ENCODE peak calls at places on chromosomes 2 and 18, in eight cellular contexts. D, J, P, F, E, N, U and S are unnamed samples.

GRCh38 chr18:48966523-48966922 is 15.8 kb upstream of the SMAD7 start:
- DNase-seq in E (no peak), D (no peak), F (no peak), U (no peak), N (no peak), P (no peak), J (no peak), S (no peak)

GRCh38 chr18:58848685-58849084 is 16.0 kb upstream of the ZNF532 start:
- DNase-seq in D (peak), F (no peak), E (no peak), U (no peak), J (no peak), N (peak), P (no peak), S (peak)

GRCh38 chr18:57141208-57142129 is 5.4 kb upstream of the BOD1L2 start:
- DNase-seq in F (no peak), U (no peak), J (no peak), P (peak), D (no peak), E (no peak), N (no peak), S (no peak)

GRCh38 chr18:44895176-44895798 is 214.6 kb downstream of the SETBP1 start:
- DNase-seq in U (peak), N (peak), P (peak), E (peak), F (peak), J (peak), D (peak), S (no peak)

GRCh38 chr18:46497129-46497528 is 159.9 kb downstream of the LOXHD1 start:
- DNase-seq in F (no peak), P (no peak), D (no peak), U (no peak), N (no peak), E (no peak), J (peak), S (peak)

GRCh38 chr18:62717059-62717849 is 1.9 kb downstream of the PHLPP1 start:
- DNase-seq in E (peak), P (no peak), U (no peak), F (peak), D (peak), J (peak), N (peak), S (peak)

GRCh38 chr18:62386616-62387015 is 61.5 kb downstream of the TNFRSF11A start:
- DNase-seq in J (no peak), U (no peak), P (no peak), F (no peak), N (no peak), D (no peak), E (no peak), S (no peak)

GRCh38 chr2:76202866-76203265 is 492.2 kb upstream of the GCFC2 start:
- DNase-seq in P (no peak), J (no peak), N (no peak), E (no peak), F (no peak), D (no peak), U (no peak), S (no peak)

GRCh38 chr2:233451950-233452349 is 97.7 kb downstream of the DGKD start:
- DNase-seq in E (no peak), N (no peak), F (no peak), J (no peak), U (no peak), D (no peak), P (peak), S (no peak)

GRCh38 chr2:165844216-165844615 is 50.2 kb upstream of the GALNT3 start:
- DNase-seq in J (no peak), F (no peak), P (no peak), E (no peak), D (no peak), U (no peak), N (no peak), S (no peak)

GRCh38 chr18:48930926-48931325 is 19.8 kb downstream of the SMAD7 start:
- DNase-seq in P (no peak), N (no peak), E (no peak), D (no peak), U (no peak), F (no peak), J (no peak), S (no peak)

GRCh38 chr18:21191596-21192307 is 50.3 kb upstream of the GREB1L start:
- DNase-seq in U (peak), J (peak), N (peak), P (peak), D (peak), F (peak), E (peak), S (peak)

GRCh38 chr18:61992285-61992684 is 99.5 kb upstream of the RNF152 start:
- DNase-seq in J (no peak), D (no peak), N (peak), F (no peak), U (no peak), E (no peak), P (no peak), S (no peak)

GRCh38 chr2:182031956-182032355 is 46.3 kb downstream of the PPP1R1C start:
- DNase-seq in P (no peak), N (peak), F (no peak), J (no peak), D (no peak), U (no peak), E (no peak), S (no peak)

GRCh38 chr18:22433960-22434359 is 16.2 kb upstream of the CTAGE1 start:
- DNase-seq in N (peak), D (no peak), F (no peak), P (no peak), U (no peak), J (no peak), E (no peak), S (no peak)

DNA sequence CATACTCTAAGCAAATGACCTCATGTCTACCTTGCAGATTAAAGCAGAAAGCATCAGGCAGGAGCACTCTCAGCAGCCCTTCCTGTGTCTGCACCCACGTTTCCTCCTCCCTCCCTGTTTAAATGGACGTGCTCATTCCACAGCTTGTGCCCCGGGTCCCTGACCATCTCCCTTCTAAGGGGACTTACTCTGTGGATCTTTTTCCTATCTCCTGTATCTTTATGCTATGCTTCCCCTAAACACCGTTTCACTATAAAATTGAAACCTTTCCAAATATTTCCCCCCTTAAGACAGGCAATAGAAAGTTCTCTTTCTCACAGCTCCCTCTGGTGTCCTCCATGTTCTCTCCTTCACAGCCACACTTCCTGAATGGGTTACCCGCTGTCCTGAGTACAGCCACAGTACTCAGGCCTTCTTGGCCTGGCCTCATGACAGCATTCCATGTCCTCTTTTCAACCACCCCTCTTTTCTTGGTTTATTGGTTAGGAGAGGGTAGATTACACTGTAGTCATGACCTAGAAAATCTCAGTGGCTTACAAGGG is 41.1 kb downstream of the TMEM185B start:
- DNase-seq in N (no peak), E (no peak), F (no peak), J (no peak), U (no peak), P (no peak), D (no peak), S (no peak)
- TF ChIP-seq CTCF in N (no peak), E (no peak), F (no peak), J (no peak), U (no peak), P (no peak), D (no peak), S (peak)

GRCh38 chr2:104236491-104236890 is 617.4 kb upstream of the POU3F3 start:
- DNase-seq in N (no peak), F (no peak), E (no peak), U (no peak), P (no peak), J (no peak), D (peak), S (no peak)
- H3K4me3 ChIP-seq in N (no peak), F (no peak), E (no peak), U (no peak), P (no peak), J (no peak), D (no peak), S (no peak)

DNA sequence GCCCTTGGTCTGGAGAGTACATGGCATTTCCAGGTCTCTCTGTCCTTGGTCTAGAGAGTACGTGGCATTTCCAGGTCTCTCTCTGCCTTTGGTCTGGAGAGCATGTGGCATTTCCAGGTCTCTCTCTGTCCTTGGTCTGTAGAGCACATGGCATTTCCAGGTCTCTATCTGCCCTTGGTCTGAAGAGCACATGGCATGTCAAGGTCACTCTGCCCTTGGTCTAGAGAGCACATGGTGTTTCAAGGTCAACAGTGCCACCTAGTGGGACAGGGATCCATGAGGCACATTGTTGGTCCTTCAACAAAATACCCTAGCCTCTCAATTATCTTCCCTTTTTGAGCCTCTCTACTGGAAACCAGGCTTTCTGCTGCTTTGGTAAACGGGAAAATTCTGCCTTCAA is 250.2 kb downstream of the OTX1 start:
- DNase-seq in N (no peak), F (no peak), D (peak), P (no peak), E (no peak), U (no peak), J (peak), S (peak)
- TF ChIP-seq CTCF in N (no peak), F (no peak), D (no peak), P (peak), E (peak), U (no peak), J (peak), S (peak)

GRCh38 chr2:85420743-85421705 is 2.5 kb downstream of the SH2D6 start:
- DNase-seq in N (peak), P (peak), E (peak), U (peak), D (peak), F (peak), J (peak), S (peak)

GRCh38 chr2:85425588-85425987 is 7.1 kb downstream of the SH2D6 start:
- DNase-seq in N (no peak), P (no peak), J (no peak), F (no peak), E (no peak), U (no peak), D (no peak), S (no peak)

GRCh38 chr2:85427300-85427699 is 8.8 kb downstream of the SH2D6 start:
- DNase-seq in P (no peak), N (no peak), E (no peak), F (no peak), U (no peak), D (no peak), J (no peak), S (no peak)

GRCh38 chr2:85421706-85422457 is 3.4 kb downstream of the SH2D6 start:
- DNase-seq in D (no peak), U (no peak), E (no peak), P (no peak), J (no peak), N (no peak), F (no peak), S (no peak)

GRCh38 chr2:85423525-85423924 is 5.0 kb downstream of the SH2D6 start:
- DNase-seq in E (no peak), P (no peak), N (no peak), J (no peak), D (no peak), F (no peak), U (no peak), S (no peak)
- H3K4me3 ChIP-seq in E (no peak), P (no peak), N (no peak), J (no peak), D (no peak), F (no peak), U (no peak), S (no peak)